ENCODE peak calls at places on chromosomes 7 and 10, in four cellular contexts. J is endothelial cell, Y is endothelial cell of umbilical vein, G is ovary. I is an unnamed sample.

GRCh38 chr7:108660465-108660864 is 90.8 kb downstream of the DNAJB9 start:
- DNase-seq in J (no peak), G (no peak), Y (peak; percentile 6), I (no peak)

GRCh38 chr7:101941481-101942383 is 124.3 kb downstream of the CUX1 start:
- DNase-seq in J (no peak), G (no peak), Y (peak; percentile 64), I (no peak)

GRCh38 chr7:1288996-1289551 is 56.4 kb downstream of the UNCX start:
- DNase-seq in G (no peak), J (no peak), Y (no peak), I (no peak)

GRCh38 chr7:151380199-151381082 is 29.4 kb downstream of the WDR86 start:
- DNase-seq in J (no peak), Y (no peak), G (peak; percentile 38), I (no peak)

GRCh38 chr7:73896454-73896853 is 35.5 kb downstream of the TMEM270 start:
- DNase-seq in Y (peak; percentile 15), G (no peak), J (no peak), I (no peak)

GRCh38 chr7:158098125-158099030 is 489.2 kb downstream of the PTPRN2 start:
- DNase-seq in J (no peak), G (no peak), Y (no peak), I (no peak)

GRCh38 chr10:120948889-120949382 is 97.8 kb downstream of the WDR11 start:
- DNase-seq in Y (peak; percentile 66), G (peak; percentile 88), J (peak; percentile 91), I (no peak)

GRCh38 chr10:29181936-29182335 is 106.9 kb upstream of the LYZL1 start:
- DNase-seq in Y (no peak), G (no peak), J (no peak), I (no peak)

GRCh38 chr7:40879941-40880558 is 745.2 kb downstream of the SUGCT start:
- DNase-seq in G (no peak), Y (peak; percentile 48), J (no peak), I (no peak)

GRCh38 chr10:74728225-74728624 is 98.2 kb upstream of the KAT6B start:
- DNase-seq in J (no peak), Y (no peak), G (no peak), I (no peak)

GRCh38 chr7:141915565-141915964 is 634 bp upstream of the OR9A4 start:
- DNase-seq in J (no peak), Y (no peak), G (no peak), I (no peak)

GRCh38 chr10:36256166-36256565 is 614.1 kb upstream of the FZD8 start:
- DNase-seq in G (no peak), J (no peak), Y (peak; percentile 40), I (no peak)

GRCh38 chr10:29642996-29643395 is 8.2 kb upstream of the SVIL start:
- DNase-seq in J (no peak), G (no peak), Y (no peak), I (no peak)

GRCh38 chr7:17019106-17019505 is 137.3 kb upstream of the AGR3 start:
- DNase-seq in Y (no peak), J (no peak), G (no peak), I (no peak)

GRCh38 chr7:26636808-26637207 is 227.6 kb downstream of the SKAP2 start:
- DNase-seq in J (no peak), G (no peak), Y (no peak), I (no peak)

GRCh38 chr10:132203256-132204077 is 16.7 kb downstream of the DPYSL4 start:
- DNase-seq in G (no peak), Y (no peak), J (no peak), I (no peak)

GRCh38 chr7:134905375-134905774 is 80.9 kb upstream of the AGBL3 start:
- DNase-seq in J (no peak), Y (peak; percentile 21), G (peak; percentile 47), I (no peak)
- TF ChIP-seq CTCF in J (no peak), Y (no peak), G (no peak), I (no peak)

DNA sequence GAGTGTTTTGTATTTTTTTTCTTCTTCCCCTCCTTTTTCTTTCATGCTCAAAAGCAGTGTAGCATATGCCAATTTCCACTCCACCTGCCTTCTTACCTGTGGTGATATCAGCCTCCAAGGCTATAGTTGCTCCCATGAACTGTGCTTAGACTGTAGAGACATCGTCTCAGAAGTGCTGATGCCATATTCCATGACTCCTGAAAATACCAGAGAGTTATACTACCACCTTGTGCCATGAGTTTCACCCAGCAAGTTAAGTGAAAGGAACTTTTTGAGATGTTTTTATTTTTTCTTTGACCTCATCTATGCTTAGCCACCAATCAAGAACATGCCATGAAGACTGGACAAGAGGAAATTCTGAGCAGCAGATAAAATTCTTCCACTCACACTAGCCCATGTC is 142.8 kb upstream of the SEMA3E start:
- DNase-seq in G (no peak), Y (no peak), J (no peak), I (no peak)
- TF ChIP-seq CTCF in G (no peak), Y (no peak), J (no peak), I (no peak)

GRCh38 chr10:92082583-92083280 is 159.2 kb downstream of the BTAF1 start:
- DNase-seq in J (no peak), Y (no peak), G (no peak), I (no peak)

GRCh38 chr10:92091965-92092364 is 168.4 kb downstream of the BTAF1 start:
- DNase-seq in J (no peak), G (no peak), Y (no peak), I (no peak)

DNA sequence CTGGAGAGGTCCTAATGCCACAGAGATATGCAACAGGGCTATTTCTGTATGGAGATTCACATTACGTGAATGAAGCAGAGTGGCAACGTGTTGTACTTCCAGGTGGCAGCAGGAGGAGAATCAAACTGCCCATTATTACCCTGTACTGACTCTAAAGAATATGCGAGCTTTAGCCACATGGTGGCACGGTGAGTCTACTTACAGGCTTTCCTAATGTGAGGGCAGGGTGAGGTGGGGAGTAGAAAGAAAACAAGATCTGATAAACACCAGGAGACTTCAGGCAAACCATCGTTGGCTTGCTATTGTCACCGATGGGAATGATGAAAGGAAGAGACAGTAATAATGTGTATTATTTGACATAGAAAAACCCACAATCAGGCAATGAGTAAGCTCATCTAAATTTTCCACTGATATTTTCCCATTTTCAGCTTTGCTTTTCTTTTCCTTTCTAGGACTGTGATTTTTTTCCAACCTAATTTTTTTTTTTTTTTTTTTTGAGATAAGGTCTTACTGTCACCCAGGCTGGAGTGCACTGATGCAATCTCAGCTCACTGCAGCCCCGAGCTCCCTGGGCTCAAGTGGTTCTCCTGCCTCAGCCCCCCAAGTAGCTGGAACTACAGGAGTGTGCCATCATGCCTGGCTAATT is 164.3 kb downstream of the BTAF1 start:
- DNase-seq in G (peak; percentile 51), Y (peak; percentile 91), J (peak; percentile 71), I (peak; percentile 67)
- TF ChIP-seq CTCF in G (peak; percentile 78), Y (peak; percentile 82), J (peak; percentile 63), I (peak; percentile 79)

GRCh38 chr10:5002013-5002727 is 1.5 kb downstream of the AKR1C2 start:
- DNase-seq in G (no peak), J (no peak), Y (no peak), I (no peak)
- TF ChIP-seq CTCF in G (no peak), J (no peak), Y (no peak), I (no peak)

GRCh38 chr7:99579956-99580777 is 17.9 kb upstream of the TMEM225B start:
- DNase-seq in Y (peak; percentile 50), J (peak; percentile 79), G (peak; percentile 66), I (no peak)
- TF ChIP-seq CTCF in Y (peak; percentile 40), J (peak; percentile 65), G (peak; percentile 17), I (no peak)

GRCh38 chr7:77549103-77549870 is 12.2 kb downstream of the PTPN12 start:
- DNase-seq in J (no peak), Y (no peak), G (no peak), I (no peak)
- TF ChIP-seq CTCF in J (no peak), Y (no peak), G (no peak), I (no peak)

GRCh38 chr7:134552105-134552504 is 3.2 kb downstream of the AKR1B15 start:
- DNase-seq in Y (no peak), J (peak; percentile 31), G (no peak), I (no peak)
- TF ChIP-seq CTCF in Y (no peak), J (no peak), G (no peak), I (no peak)

GRCh38 chr7:113824117-113824823 is 94.5 kb downstream of the PPP1R3A start:
- DNase-seq in Y (no peak), G (no peak), J (no peak), I (no peak)
- TF ChIP-seq CTCF in Y (no peak), G (no peak), J (no peak), I (no peak)

GRCh38 chr7:31747553-31747952 is 60.5 kb downstream of the PPP1R17 start:
- DNase-seq in Y (no peak), J (no peak), G (no peak), I (no peak)

GRCh38 chr7:31748084-31748483 is 61.1 kb downstream of the PPP1R17 start:
- DNase-seq in G (no peak), J (no peak), Y (no peak), I (no peak)

GRCh38 chr7:31741852-31742251 is 54.8 kb downstream of the PPP1R17 start:
- DNase-seq in Y (no peak), G (no peak), J (no peak), I (no peak)

DNA sequence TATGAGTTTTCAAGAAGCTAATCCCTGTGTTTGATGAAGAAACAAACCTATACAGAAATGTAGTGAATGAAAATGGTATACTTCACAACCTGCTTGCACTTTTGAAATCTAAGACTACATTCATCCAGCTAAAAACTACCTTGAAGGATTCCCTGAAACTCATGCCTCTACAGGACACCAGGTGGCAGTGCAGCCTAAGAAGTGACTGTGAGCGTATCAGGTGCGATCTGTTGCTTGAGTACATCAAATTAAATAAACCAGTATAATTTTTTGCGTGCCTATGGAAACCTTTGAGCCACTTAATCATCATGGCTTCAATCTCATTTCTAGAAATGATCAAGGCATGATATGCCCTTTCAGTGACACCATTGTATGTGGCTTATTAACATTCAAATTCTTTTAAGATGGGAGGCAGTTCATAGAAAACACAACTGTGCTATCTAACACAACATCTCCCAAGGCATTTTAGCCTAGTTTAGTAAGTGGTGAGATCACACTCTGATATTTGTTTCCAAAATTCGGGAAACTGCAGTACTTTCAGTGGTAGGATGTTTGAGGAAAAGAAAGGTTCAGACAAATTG is 57.4 kb downstream of the PPP1R17 start:
- DNase-seq in Y (peak; percentile 79), J (peak; percentile 72), G (peak; percentile 69), I (peak; percentile 51)
- TF ChIP-seq CTCF in Y (peak; percentile 63), J (peak; percentile 92), G (peak; percentile 32), I (peak; percentile 89)